ENCODE peak calls at places on chromosomes 11 and 22, in seven cellular contexts. H is T-helper 9 cell; Q is activated CD8-positive, alpha-beta memory T cell treated with anti-CD3 and anti-CD28 coated beads, Interleukin-2, amount 50 U/mL, for 48 hours; F is hypothalamus; O is H7; S is left ventricle myocardium superior; K is NCI-H1092 treated with DMSO at 0.1 percent for 48 hours. V is an unnamed sample.

GRCh38 chr11:95144313-95145235 is 54.9 kb downstream of the ENDOD1 start:
- DNase-seq in H (no peak), Q (no peak), F (no peak), O (no peak), S (no peak), K (no peak), V (no peak)

GRCh38 chr11:78253797-78254196 is 65.1 kb downstream of the USP35 start:
- DNase-seq in H (no peak), Q (no peak), F (no peak), O (no peak), S (no peak), K (no peak), V (no peak)

GRCh38 chr11:91998466-91998865 is 226.2 kb upstream of the FAT3 start:
- DNase-seq in H (no peak), Q (no peak), F (no peak), O (no peak), S (no peak), K (peak), V (no peak)

GRCh38 chr11:17810736-17811135 is 76.2 kb downstream of the KCNC1 start:
- DNase-seq in H (no peak), Q (no peak), F (no peak), O (no peak), S (peak), K (no peak), V (no peak)

GRCh38 chr22:19412934-19413333 is 18.6 kb downstream of the HIRA start:
- DNase-seq in H (no peak), Q (no peak), F (no peak), O (no peak), S (no peak), K (no peak), V (no peak)

GRCh38 chr11:101516546-101516945 is 67.3 kb downstream of the TRPC6 start:
- DNase-seq in H (no peak), Q (no peak), F (no peak), O (peak), S (no peak), K (no peak), V (no peak)

GRCh38 chr11:93116641-93117577 is 80.9 kb downstream of the SLC36A4 start:
- DNase-seq in H (no peak), Q (no peak), F (no peak), O (peak), S (no peak), K (no peak), V (no peak)

GRCh38 chr11:114562166-114562916 is 2.7 kb upstream of the NXPE1 start:
- DNase-seq in H (no peak), Q (no peak), F (no peak), O (no peak), S (no peak), K (no peak), V (no peak)

GRCh38 chr11:79160786-79161403 is 279.9 kb downstream of the TENM4 start:
- DNase-seq in H (no peak), Q (no peak), F (no peak), O (no peak), S (no peak), K (no peak), V (peak)

GRCh38 chr11:61537326-61537725 is 28.8 kb downstream of the LRRC10B start:
- DNase-seq in H (no peak), Q (no peak), F (no peak), O (no peak), S (no peak), K (no peak), V (no peak)

GRCh38 chr11:115759622-115760527 is 255.7 kb upstream of the CADM1 start:
- DNase-seq in H (no peak), Q (peak), F (no peak), O (peak), S (peak), K (peak), V (no peak)

GRCh38 chr11:128354476-128354875 is 232.9 kb downstream of the ETS1 start:
- DNase-seq in H (no peak), Q (no peak), F (no peak), O (no peak), S (no peak), K (no peak), V (no peak)

GRCh38 chr22:20397498-20397897 is 3.5 kb downstream of the ZNF74 start:
- DNase-seq in H (no peak), Q (no peak), F (no peak), O (no peak), S (no peak), K (no peak), V (no peak)

GRCh38 chr22:49992921-49993648 is 19.5 kb downstream of the IL17REL start:
- DNase-seq in H (peak), Q (no peak), F (peak), O (peak), S (peak), K (no peak), V (peak)

GRCh38 chr11:62559204-62559603 is 12.6 kb upstream of the AHNAK start:
- DNase-seq in H (no peak), Q (no peak), F (no peak), O (no peak), S (no peak), K (no peak), V (no peak)

GRCh38 chr11:67332081-67332691 is 21.2 kb downstream of the POLD4 start:
- DNase-seq in H (no peak), Q (no peak), F (no peak), O (no peak), S (no peak), K (no peak), V (no peak)

GRCh38 chr22:25202290-25202921 is 2.7 kb downstream of the CRYBB3 start:
- DNase-seq in H (peak), Q (peak), F (peak), O (peak), S (peak), K (peak), V (peak)

GRCh38 chr22:32880061-32880460 is 78.6 kb downstream of the TIMP3 start:
- DNase-seq in H (no peak), Q (no peak), F (no peak), O (no peak), S (no peak), K (no peak), V (no peak)

GRCh38 chr11:1906623-1907423 is 12.7 kb upstream of the TNNT3 start:
- DNase-seq in H (no peak), Q (no peak), F (no peak), O (peak), S (no peak), K (no peak), V (no peak)

GRCh38 chr22:23183107-23183698 is 2.9 kb downstream of the BCR start:
- DNase-seq in H (no peak), Q (no peak), F (peak), O (peak), S (peak), K (peak), V (peak)

GRCh38 chr22:46068176-46068907 is 82.0 kb upstream of the PPARA start:
- DNase-seq in H (no peak), Q (no peak), F (no peak), O (no peak), S (no peak), K (no peak), V (no peak)

GRCh38 chr11:34148504-34149165 is 43.2 kb downstream of the NAT10 start:
- DNase-seq in H (no peak), Q (no peak), F (no peak), O (no peak), S (no peak), K (no peak), V (peak)

GRCh38 chr22:40599731-40600130 is 36.8 kb downstream of the MRTFA start:
- DNase-seq in H (no peak), Q (no peak), F (no peak), O (no peak), S (no peak), K (no peak), V (no peak)